ENCODE peak calls at places on chromosomes 1 and 21, in five cellular contexts. N is aorta, Q is left ventricle myocardium inferior, H is tibial nerve, F is heart left ventricle. P is an unnamed sample. For H3K4me1, the result is how much of the 10 kb centered on the place peaks cover.

GRCh38 chr1:33735624-33736023 is 128.3 kb upstream of the HMGB4 start:
- DNase-seq in N (no peak), Q (no peak), F (no peak), H (no peak), P (no peak)

GRCh38 chr21:27719226-27719625 is 752.3 kb upstream of the ADAMTS5 start:
- DNase-seq in N (no peak), H (no peak), Q (no peak), F (no peak), P (no peak)

GRCh38 chr1:32742132-32742947 is 39.8 kb upstream of the SYNC start:
- DNase-seq in H (no peak), N (no peak), F (no peak), Q (no peak), P (no peak)

GRCh38 chr21:42391297-42391696 is 4.6 kb downstream of the TMPRSS3 start:
- DNase-seq in F (no peak), Q (no peak), N (no peak), H (no peak), P (no peak)

GRCh38 chr1:166479052-166479631 is 312.3 kb upstream of the FAM78B start:
- DNase-seq in H (peak), Q (peak), N (no peak), F (peak), P (no peak)

GRCh38 chr1:202890392-202890791 is 1.4 kb upstream of the RABIF start:
- DNase-seq in N (no peak), Q (no peak), F (no peak), H (no peak), P (no peak)

GRCh38 chr1:25026304-25026703 is 96.2 kb upstream of the RUNX3 start:
- DNase-seq in Q (no peak), F (no peak), H (no peak), N (no peak), P (no peak)

GRCh38 chr1:17507916-17508315 is 31.6 kb upstream of the ARHGEF10L start:
- DNase-seq in F (no peak), Q (no peak), N (no peak), H (no peak), P (no peak)

GRCh38 chr1:53349968-53350852 is 22.3 kb upstream of the LRP8 start:
- DNase-seq in N (no peak), H (no peak), Q (no peak), F (no peak), P (no peak)

GRCh38 chr1:151147132-151147503 is 687 bp upstream of the SEMA6C start:
- DNase-seq in N (no peak), F (no peak), Q (no peak), H (no peak), P (no peak)

GRCh38 chr1:2875677-2876531 is 74.4 kb upstream of the TTC34 start:
- DNase-seq in N (peak), Q (peak), H (peak), F (peak), P (peak)

DNA sequence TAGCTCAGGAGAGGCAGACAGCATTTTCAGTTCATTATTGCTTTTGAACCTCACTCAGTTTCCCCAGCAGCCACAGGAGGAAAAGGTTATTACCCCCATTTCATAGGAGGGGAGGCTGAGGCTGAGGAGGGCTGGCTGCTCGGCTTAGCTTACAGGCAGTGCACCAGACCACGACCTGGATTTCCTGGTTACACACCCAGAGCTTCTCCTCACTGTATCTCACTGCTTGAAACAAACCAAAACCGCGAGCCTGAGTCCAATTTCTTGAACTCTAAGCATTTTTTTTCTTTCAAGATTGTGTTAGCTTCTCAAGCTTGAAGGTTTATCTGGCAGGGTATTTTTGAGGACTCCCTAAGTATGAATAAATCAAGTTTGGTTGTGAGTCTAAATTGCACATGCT is 188.9 kb upstream of the EDN2 start:
- DNase-seq in Q (no peak), H (no peak), N (no peak), F (no peak), P (no peak)
- H3K27ac ChIP-seq in Q (no peak), H (no peak), N (no peak), F (no peak), P (no peak)

GRCh38 chr1:8417625-8418024 is 99.7 kb downstream of the SLC45A1 start:
- DNase-seq in H (no peak), Q (no peak), N (no peak), F (no peak), P (no peak)
- H3K4me1 ChIP-seq in H (half or more), Q (half or more), N (under half), F (half or more), P (under half)

GRCh38 chr1:10598088-10598712 is 123.5 kb downstream of the PEX14 start:
- DNase-seq in H (no peak), N (no peak), Q (no peak), F (no peak), P (no peak)
- H3K27ac ChIP-seq in H (no peak), N (no peak), Q (no peak), F (no peak), P (no peak)

DNA sequence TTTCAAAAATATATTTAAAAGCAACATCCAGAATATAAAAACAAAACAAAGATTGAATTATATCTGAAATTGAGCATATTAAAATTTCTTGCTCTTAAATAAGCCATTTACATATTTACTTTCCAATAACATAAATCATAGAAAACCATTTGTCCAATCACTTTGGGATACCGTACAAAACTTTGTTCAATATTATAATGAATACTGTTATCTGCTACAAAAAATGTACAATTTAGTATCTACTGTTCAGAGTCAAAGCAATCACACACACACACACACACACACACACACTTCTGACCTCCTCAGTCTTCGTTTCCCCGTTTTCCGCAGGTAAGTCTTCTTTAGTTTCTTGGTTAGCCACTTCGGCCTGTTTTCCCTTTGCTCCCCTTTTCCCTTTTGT is 4.0 kb downstream of the HMGN1 start:
- DNase-seq in N (no peak), H (no peak), Q (no peak), F (no peak), P (no peak)
- H3K4me1 ChIP-seq in N (under half), H (under half), Q (half or more), F (under half), P (under half)

GRCh38 chr1:164588388-164589341 is 29.7 kb downstream of the PBX1 start:
- DNase-seq in Q (peak), F (peak), H (peak), N (peak), P (peak)

GRCh38 chr1:164589408-164589807 is 30.4 kb downstream of the PBX1 start:
- DNase-seq in Q (no peak), N (no peak), H (no peak), F (no peak), P (no peak)

GRCh38 chr1:164591858-164592257 is 32.9 kb downstream of the PBX1 start:
- DNase-seq in F (no peak), Q (no peak), N (no peak), H (no peak), P (no peak)

GRCh38 chr1:164590592-164590991 is 31.6 kb downstream of the PBX1 start:
- DNase-seq in F (no peak), H (no peak), N (no peak), Q (no peak), P (no peak)

GRCh38 chr1:164589961-164590507 is 31.1 kb downstream of the PBX1 start:
- DNase-seq in H (no peak), F (no peak), N (no peak), Q (no peak), P (no peak)
- H3K27ac ChIP-seq in H (no peak), F (no peak), N (no peak), Q (peak), P (peak)

DNA sequence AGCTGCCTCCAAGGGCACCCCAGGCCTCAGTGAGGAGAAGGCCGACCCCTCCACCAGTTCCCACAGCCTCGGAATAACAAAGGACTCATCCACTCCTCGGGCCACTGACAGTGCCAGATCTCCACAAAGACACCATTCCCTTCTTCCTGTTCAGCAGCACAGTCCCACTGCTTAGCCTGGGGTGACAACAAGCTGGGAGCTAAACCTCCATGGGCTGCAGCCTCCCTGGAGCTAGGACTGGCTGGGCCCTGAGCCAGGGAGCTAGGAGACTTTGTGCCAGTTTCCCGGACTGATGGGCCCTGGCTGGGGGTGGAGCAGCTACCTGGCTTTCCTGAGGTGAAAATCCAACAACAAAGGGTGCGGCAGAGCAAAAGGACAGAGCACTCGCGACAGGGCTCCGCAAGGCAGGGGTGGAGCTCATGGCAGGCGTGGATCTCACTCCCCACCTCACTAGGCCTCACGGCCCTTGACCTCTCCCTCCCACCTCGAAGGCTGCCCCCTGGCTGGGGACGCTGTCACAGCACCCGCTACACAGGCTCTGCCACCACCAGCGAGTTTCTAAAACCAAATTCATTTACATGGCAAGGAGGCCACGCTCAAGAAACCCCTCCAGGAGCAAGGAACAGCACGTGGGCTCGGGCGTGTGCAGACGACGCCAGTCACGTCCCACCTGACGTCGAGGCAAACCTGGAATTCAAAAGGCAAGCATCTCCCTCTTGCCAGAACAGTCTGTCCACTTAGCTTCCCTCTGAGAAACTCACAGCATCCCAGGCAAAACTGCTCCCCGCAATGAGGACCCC is 13.8 kb downstream of the SLC35E2B start:
- DNase-seq in N (peak), F (no peak), H (no peak), Q (no peak), P (peak)
- H3K4me1 ChIP-seq in N (under half), F (under half), H (under half), Q (under half), P (under half)

GRCh38 chr21:33687634-33688033 is 45.3 kb downstream of the ITSN1 start:
- DNase-seq in H (no peak), F (no peak), Q (no peak), N (no peak), P (no peak)

GRCh38 chr21:33686386-33686785 is 44.1 kb downstream of the ITSN1 start:
- DNase-seq in Q (no peak), H (no peak), F (no peak), N (no peak), P (no peak)

GRCh38 chr21:33684923-33685560 is 42.7 kb downstream of the ITSN1 start:
- DNase-seq in Q (no peak), F (no peak), H (no peak), N (no peak), P (no peak)

GRCh38 chr21:33684068-33684467 is 41.8 kb downstream of the ITSN1 start:
- DNase-seq in N (no peak), H (no peak), Q (no peak), F (no peak), P (no peak)

DNA sequence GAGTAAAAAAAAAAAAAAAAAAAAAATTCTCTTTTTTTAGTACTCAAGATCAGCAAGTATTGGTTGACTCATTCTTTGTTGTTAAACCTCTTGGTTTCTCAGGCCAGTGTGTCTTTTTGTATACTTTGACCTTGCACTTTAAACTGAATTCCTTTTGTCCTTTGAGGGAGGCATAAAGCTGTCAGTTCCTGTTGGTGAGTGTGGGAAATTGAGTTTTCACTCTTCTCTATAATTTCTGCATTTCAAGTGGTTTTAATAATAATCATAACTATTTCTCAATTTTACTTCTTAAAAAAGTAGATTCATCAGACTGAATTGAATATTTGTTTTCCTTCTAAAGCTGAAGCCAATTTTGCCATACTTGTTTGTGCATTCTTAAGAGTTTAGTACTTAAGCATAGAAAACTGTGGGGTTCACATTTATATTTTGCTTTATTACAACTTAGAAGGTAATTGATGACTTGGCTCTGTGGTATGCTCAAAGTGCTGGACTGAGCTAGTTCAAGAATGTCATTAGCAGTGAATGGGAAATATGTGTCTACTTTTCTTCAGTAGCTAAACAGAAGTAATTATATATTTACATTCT is 43.4 kb downstream of the ITSN1 start:
- DNase-seq in H (no peak), Q (no peak), N (no peak), F (no peak), P (no peak)
- H3K27ac ChIP-seq in H (peak), Q (peak), N (no peak), F (no peak), P (no peak)

GRCh38 chr1:41357451-41358151 is 3.6 kb upstream of the FOXO6 start:
- DNase-seq in H (no peak), F (peak), N (no peak), Q (peak), P (no peak)
- H3K4me1 ChIP-seq in H (under half), F (half or more), N (under half), Q (half or more), P (under half)

DNA sequence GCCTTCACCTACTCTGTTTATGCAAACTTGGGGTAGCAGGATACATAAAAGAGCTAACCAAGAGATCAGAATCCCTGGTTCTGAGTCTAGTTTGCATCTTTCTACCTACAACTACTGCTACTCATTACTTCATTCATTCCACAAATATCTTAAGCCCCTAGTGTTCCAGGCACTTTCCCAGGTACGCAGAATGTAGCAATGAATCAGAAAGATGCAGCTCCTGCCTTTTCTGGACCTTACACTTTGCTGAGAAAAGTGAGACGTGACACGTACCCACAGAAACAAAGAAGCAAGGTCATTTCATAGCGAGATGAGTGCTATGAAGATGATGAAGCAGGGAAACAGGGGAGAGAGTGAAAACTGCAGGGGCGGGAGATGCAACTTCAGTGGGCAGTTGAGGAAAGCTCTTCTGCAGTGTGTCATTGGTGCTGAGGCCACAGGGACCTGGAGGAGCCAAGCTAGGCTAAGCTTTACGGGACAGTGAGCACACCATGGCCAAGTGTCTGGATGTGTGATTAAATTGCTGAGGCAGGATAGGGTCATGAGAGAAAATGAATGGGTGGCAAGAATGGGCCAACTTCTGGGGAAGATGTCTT is 167.9 kb downstream of the TNFSF18 start:
- DNase-seq in N (no peak), Q (no peak), H (no peak), F (no peak), P (no peak)
- H3K27ac ChIP-seq in N (no peak), Q (no peak), H (no peak), F (no peak), P (no peak)

DNA sequence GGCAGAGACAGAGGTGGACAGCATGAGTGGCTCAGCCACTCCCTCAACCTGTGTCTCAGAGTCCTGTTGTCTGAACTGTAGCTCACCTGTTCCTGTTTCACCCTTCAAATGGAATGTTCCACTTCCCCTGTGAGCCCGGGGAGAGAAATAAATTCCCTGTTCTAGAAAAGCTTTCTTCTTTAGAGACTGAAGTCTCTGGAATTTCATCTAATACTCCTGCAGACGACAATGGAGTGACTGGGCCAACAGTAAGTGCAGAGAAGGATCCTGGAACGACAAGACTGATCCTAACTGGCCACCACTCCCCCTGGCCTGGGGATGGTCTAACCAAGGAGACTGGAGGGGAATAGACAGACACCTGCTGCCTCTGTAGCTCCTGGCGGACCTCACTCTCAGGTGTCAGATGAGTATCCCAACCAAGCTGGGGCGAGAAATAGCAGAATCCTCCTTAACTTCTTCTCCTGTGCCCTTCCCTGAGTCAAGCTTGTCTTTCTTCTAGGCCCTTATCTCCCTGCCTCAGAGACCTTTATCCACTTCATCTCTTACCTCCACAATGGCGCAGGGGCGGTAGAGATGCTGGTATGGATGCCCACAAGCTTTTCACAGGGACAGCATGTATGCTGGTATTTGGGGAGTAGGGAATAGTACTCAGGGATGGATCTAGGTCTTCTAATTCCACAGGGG is 45.4 kb downstream of the PLEKHA6 start:
- DNase-seq in H (no peak), N (no peak), F (no peak), Q (no peak), P (no peak)
- H3K4me1 ChIP-seq in H (under half), N (under half), F (under half), Q (under half), P (under half)